ENCODE peak calls at places on chromosomes 6 and 20, in eight cellular contexts. One of them, this sample, is unnamed.

GRCh38 chr6:108832738-108833137 is 15.5 kb upstream of the ARMC2 start:
- DNase-seq in stomach: no peak
- DNase-seq in HepG2: no peak
- DNase-seq in sigmoid colon: no peak
- DNase-seq in spleen: peak
- DNase-seq in HCT116: no peak
- DNase-seq in H1: no peak
- DNase-seq in K562: no peak
- DNase-seq in this sample: no peak

GRCh38 chr6:106757267-106757666 is 127.9 kb downstream of the QRSL1 start:
- DNase-seq in stomach: no peak
- DNase-seq in HepG2: peak
- DNase-seq in sigmoid colon: no peak
- DNase-seq in spleen: no peak
- DNase-seq in HCT116: no peak
- DNase-seq in H1: no peak
- DNase-seq in K562: no peak
- DNase-seq in this sample: peak

GRCh38 chr6:166656269-166657206 is 29.5 kb upstream of the RPS6KA2 start:
- DNase-seq in stomach: no peak
- DNase-seq in HepG2: peak
- DNase-seq in sigmoid colon: no peak
- DNase-seq in spleen: no peak
- DNase-seq in HCT116: no peak
- DNase-seq in H1: peak
- DNase-seq in K562: no peak
- DNase-seq in this sample: no peak

GRCh38 chr6:110543106-110543505 is 66.7 kb upstream of the SLC22A16 start:
- DNase-seq in stomach: peak
- DNase-seq in HepG2: no peak
- DNase-seq in sigmoid colon: no peak
- DNase-seq in spleen: no peak
- DNase-seq in HCT116: no peak
- DNase-seq in H1: no peak
- DNase-seq in K562: no peak
- DNase-seq in this sample: peak

GRCh38 chr6:39107034-39107433 is 8.0 kb downstream of the SAYSD1 start:
- DNase-seq in stomach: no peak
- DNase-seq in HepG2: no peak
- DNase-seq in sigmoid colon: no peak
- DNase-seq in spleen: no peak
- DNase-seq in HCT116: no peak
- DNase-seq in H1: no peak
- DNase-seq in K562: no peak
- DNase-seq in this sample: no peak

GRCh38 chr6:154080434-154081189 is 41.6 kb downstream of the OPRM1 start:
- DNase-seq in stomach: no peak
- DNase-seq in HepG2: no peak
- DNase-seq in sigmoid colon: no peak
- DNase-seq in spleen: no peak
- DNase-seq in HCT116: no peak
- DNase-seq in H1: no peak
- DNase-seq in K562: no peak
- DNase-seq in this sample: no peak

GRCh38 chr20:53606364-53606985 is 12.8 kb upstream of the ZNF217 start:
- DNase-seq in stomach: peak
- DNase-seq in HepG2: peak
- DNase-seq in sigmoid colon: no peak
- DNase-seq in spleen: no peak
- DNase-seq in HCT116: no peak
- DNase-seq in H1: no peak
- DNase-seq in K562: no peak
- DNase-seq in this sample: no peak

GRCh38 chr20:62936996-62937352 is 973 bp upstream of the GID8 start:
- DNase-seq in stomach: no peak
- DNase-seq in HepG2: peak
- DNase-seq in sigmoid colon: no peak
- DNase-seq in spleen: no peak
- DNase-seq in HCT116: no peak
- DNase-seq in H1: no peak
- DNase-seq in K562: no peak
- DNase-seq in this sample: no peak

GRCh38 chr6:165883851-165884640 is 221.0 kb upstream of the PDE10A start:
- DNase-seq in stomach: no peak
- DNase-seq in HepG2: no peak
- DNase-seq in sigmoid colon: no peak
- DNase-seq in spleen: no peak
- DNase-seq in HCT116: no peak
- DNase-seq in H1: no peak
- DNase-seq in K562: no peak
- DNase-seq in this sample: no peak

GRCh38 chr20:33526769-33527168 is 36.9 kb downstream of the CBFA2T2 start:
- DNase-seq in stomach: no peak
- DNase-seq in HepG2: no peak
- DNase-seq in sigmoid colon: no peak
- DNase-seq in spleen: no peak
- DNase-seq in HCT116: no peak
- DNase-seq in H1: no peak
- DNase-seq in K562: no peak
- DNase-seq in this sample: no peak

GRCh38 chr20:32509639-32510066 is 75.5 kb downstream of the NOL4L start:
- DNase-seq in stomach: no peak
- DNase-seq in HepG2: peak
- DNase-seq in sigmoid colon: no peak
- DNase-seq in spleen: no peak
- DNase-seq in HCT116: no peak
- DNase-seq in H1: no peak
- DNase-seq in K562: no peak
- DNase-seq in this sample: peak

GRCh38 chr6:146803601-146804000 is 204.8 kb downstream of the ADGB start:
- DNase-seq in stomach: no peak
- DNase-seq in HepG2: no peak
- DNase-seq in sigmoid colon: no peak
- DNase-seq in spleen: no peak
- DNase-seq in HCT116: no peak
- DNase-seq in H1: no peak
- DNase-seq in K562: no peak
- DNase-seq in this sample: no peak

GRCh38 chr6:3868544-3868943 is 19.4 kb downstream of the FAM50B start:
- DNase-seq in stomach: no peak
- DNase-seq in HepG2: no peak
- DNase-seq in sigmoid colon: no peak
- DNase-seq in spleen: no peak
- DNase-seq in HCT116: no peak
- DNase-seq in H1: no peak
- DNase-seq in K562: no peak
- DNase-seq in this sample: no peak

GRCh38 chr6:111566222-111566717 is 39.4 kb downstream of the TRAF3IP2 start:
- DNase-seq in stomach: no peak
- DNase-seq in HepG2: no peak
- DNase-seq in sigmoid colon: no peak
- DNase-seq in spleen: no peak
- DNase-seq in HCT116: no peak
- DNase-seq in H1: no peak
- DNase-seq in K562: no peak
- DNase-seq in this sample: no peak

GRCh38 chr6:111563581-111563980 is 42.1 kb downstream of the TRAF3IP2 start:
- DNase-seq in stomach: no peak
- DNase-seq in HepG2: no peak
- DNase-seq in sigmoid colon: no peak
- DNase-seq in spleen: no peak
- DNase-seq in HCT116: no peak
- DNase-seq in H1: no peak
- DNase-seq in K562: no peak
- DNase-seq in this sample: no peak

GRCh38 chr6:111564482-111564945 is 41.2 kb downstream of the TRAF3IP2 start:
- DNase-seq in stomach: no peak
- DNase-seq in HepG2: no peak
- DNase-seq in sigmoid colon: no peak
- DNase-seq in spleen: no peak
- DNase-seq in HCT116: no peak
- DNase-seq in H1: no peak
- DNase-seq in K562: no peak
- DNase-seq in this sample: no peak

GRCh38 chr6:111566873-111567517 is 38.7 kb downstream of the TRAF3IP2 start:
- DNase-seq in stomach: no peak
- DNase-seq in HepG2: no peak
- DNase-seq in sigmoid colon: no peak
- DNase-seq in spleen: no peak
- DNase-seq in HCT116: no peak
- DNase-seq in H1: no peak
- DNase-seq in K562: no peak
- DNase-seq in this sample: no peak

GRCh38 chr6:111565316-111566221 is 40.1 kb downstream of the TRAF3IP2 start:
- DNase-seq in stomach: no peak
- DNase-seq in HepG2: peak
- DNase-seq in sigmoid colon: no peak
- DNase-seq in spleen: no peak
- DNase-seq in HCT116: no peak
- DNase-seq in H1: no peak
- DNase-seq in K562: no peak
- DNase-seq in this sample: no peak
- TF ChIP-seq CTCF in stomach: peak
- TF ChIP-seq CTCF in HepG2: peak
- TF ChIP-seq CTCF in sigmoid colon: no peak
- TF ChIP-seq CTCF in spleen: no peak
- TF ChIP-seq CTCF in HCT116: peak
- TF ChIP-seq CTCF in H1: peak
- TF ChIP-seq CTCF in K562: peak
- TF ChIP-seq CTCF in this sample: peak

DNA sequence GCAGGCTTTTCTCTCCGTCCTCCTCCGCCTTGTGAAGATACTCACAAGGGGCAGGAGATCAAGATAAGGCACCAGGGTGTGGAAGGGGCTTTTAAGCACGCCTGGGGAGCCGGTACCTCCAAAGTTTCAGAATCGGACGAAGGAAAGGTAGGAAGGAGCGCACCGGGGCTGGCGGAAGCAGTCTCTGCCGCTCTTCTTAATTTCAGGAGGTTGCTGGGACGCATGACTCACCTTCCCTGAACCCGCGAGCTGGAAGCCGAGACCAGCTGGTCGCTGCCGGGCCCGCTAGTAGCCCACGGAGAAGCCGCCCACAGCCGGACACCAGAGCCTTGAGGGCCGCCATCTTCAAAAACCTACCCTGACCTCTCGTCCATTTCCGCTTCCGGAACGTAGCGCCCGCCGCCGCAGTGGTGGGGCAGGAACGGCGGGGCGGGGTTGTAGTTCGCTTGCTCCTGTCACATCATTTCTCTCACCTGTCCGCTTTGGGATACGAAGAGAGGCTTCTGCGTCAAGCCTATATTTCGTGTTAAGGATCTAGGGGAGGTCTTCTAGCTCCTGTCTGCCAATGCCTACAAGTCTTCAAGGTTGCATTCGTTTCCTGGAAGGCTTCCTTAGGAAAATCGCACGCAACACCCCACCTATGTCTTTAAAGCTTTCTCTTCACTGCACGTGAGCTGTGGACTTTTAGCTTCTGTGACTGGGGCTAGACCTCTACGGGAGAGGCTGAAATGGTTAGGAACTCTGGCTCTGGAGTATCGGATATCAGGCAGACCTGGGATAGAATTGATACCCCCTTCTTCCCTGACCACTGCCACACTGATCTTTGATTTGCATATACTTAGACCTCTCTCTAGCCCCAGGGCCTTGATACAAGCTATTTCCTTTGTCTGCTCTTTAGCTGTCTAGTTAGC is at the start of gene MRPS18A:
- DNase-seq in stomach: peak
- DNase-seq in HepG2: peak
- DNase-seq in sigmoid colon: peak
- DNase-seq in spleen: peak
- DNase-seq in HCT116: peak
- DNase-seq in H1: peak
- DNase-seq in K562: peak
- DNase-seq in this sample: peak
- TF ChIP-seq POLR2AphosphoS5 in stomach: peak
- TF ChIP-seq POLR2AphosphoS5 in HepG2: peak
- TF ChIP-seq POLR2AphosphoS5 in sigmoid colon: peak
- TF ChIP-seq POLR2AphosphoS5 in spleen: peak
- TF ChIP-seq POLR2AphosphoS5 in HCT116: peak
- TF ChIP-seq POLR2AphosphoS5 in H1: peak
- TF ChIP-seq POLR2AphosphoS5 in K562: peak
- TF ChIP-seq POLR2AphosphoS5 in this sample: peak

GRCh38 chr6:40877362-40877761 is 161.7 kb downstream of the UNC5CL start:
- DNase-seq in stomach: no peak
- DNase-seq in HepG2: no peak
- DNase-seq in sigmoid colon: no peak
- DNase-seq in spleen: no peak
- DNase-seq in HCT116: no peak
- DNase-seq in H1: no peak
- DNase-seq in K562: no peak
- DNase-seq in this sample: no peak

GRCh38 chr6:40885139-40885774 is 153.8 kb downstream of the UNC5CL start:
- DNase-seq in stomach: no peak
- DNase-seq in HepG2: no peak
- DNase-seq in sigmoid colon: no peak
- DNase-seq in spleen: no peak
- DNase-seq in HCT116: no peak
- DNase-seq in H1: no peak
- DNase-seq in K562: no peak
- DNase-seq in this sample: no peak

GRCh38 chr6:40882321-40882720 is 156.7 kb downstream of the UNC5CL start:
- DNase-seq in stomach: no peak
- DNase-seq in HepG2: no peak
- DNase-seq in sigmoid colon: no peak
- DNase-seq in spleen: no peak
- DNase-seq in HCT116: no peak
- DNase-seq in H1: no peak
- DNase-seq in K562: no peak
- DNase-seq in this sample: no peak

GRCh38 chr6:40879169-40879568 is 159.9 kb downstream of the UNC5CL start:
- DNase-seq in stomach: no peak
- DNase-seq in HepG2: no peak
- DNase-seq in sigmoid colon: no peak
- DNase-seq in spleen: no peak
- DNase-seq in HCT116: no peak
- DNase-seq in H1: no peak
- DNase-seq in K562: no peak
- DNase-seq in this sample: no peak

DNA sequence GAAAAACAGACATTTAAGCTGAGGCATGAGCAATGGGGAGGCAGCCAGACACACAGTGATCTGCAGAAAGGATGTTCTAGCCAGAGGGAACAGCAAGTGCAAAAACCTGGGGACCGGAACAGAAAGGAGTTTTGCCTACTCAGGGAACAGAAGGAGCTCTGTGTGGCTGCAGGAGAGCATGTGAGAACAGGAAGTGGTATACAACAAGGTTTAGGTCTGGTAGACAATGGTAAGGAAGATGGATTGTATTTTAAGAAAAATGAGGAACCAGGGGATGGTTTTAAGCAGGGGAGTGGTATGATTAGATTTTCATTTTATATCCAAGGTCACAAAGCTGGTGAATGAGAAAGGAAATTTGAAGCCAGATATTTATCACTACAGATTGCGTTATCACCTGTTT is 157.5 kb downstream of the UNC5CL start:
- DNase-seq in stomach: no peak
- DNase-seq in HepG2: no peak
- DNase-seq in sigmoid colon: no peak
- DNase-seq in spleen: no peak
- DNase-seq in HCT116: no peak
- DNase-seq in H1: no peak
- DNase-seq in K562: no peak
- DNase-seq in this sample: no peak
- TF ChIP-seq POLR2A in stomach: no peak
- TF ChIP-seq POLR2A in HepG2: no peak
- TF ChIP-seq POLR2A in sigmoid colon: no peak
- TF ChIP-seq POLR2A in spleen: no peak
- TF ChIP-seq POLR2A in HCT116: no peak
- TF ChIP-seq POLR2A in H1: no peak
- TF ChIP-seq POLR2A in K562: no peak
- TF ChIP-seq POLR2A in this sample: no peak

GRCh38 chr6:81450180-81450579 is 302.3 kb downstream of the TENT5A start:
- DNase-seq in stomach: no peak
- DNase-seq in HepG2: peak
- DNase-seq in sigmoid colon: no peak
- DNase-seq in spleen: no peak
- DNase-seq in HCT116: peak
- DNase-seq in H1: no peak
- DNase-seq in K562: no peak
- DNase-seq in this sample: no peak
- TF ChIP-seq CTCF in stomach: no peak
- TF ChIP-seq CTCF in HepG2: peak
- TF ChIP-seq CTCF in sigmoid colon: no peak
- TF ChIP-seq CTCF in spleen: no peak
- TF ChIP-seq CTCF in HCT116: peak
- TF ChIP-seq CTCF in H1: no peak
- TF ChIP-seq CTCF in K562: no peak
- TF ChIP-seq CTCF in this sample: no peak

This sample was measured in prostate gland.